ENCODE peak calls at places on chromosome 14, in six cellular contexts. I, M, G, X, U and Z are unnamed samples.

GRCh38 chr14:103732868-103733626 is 17.4 kb downstream of the ZFYVE21 start:
- DNase-seq in I (no peak), M (no peak), G (no peak), X (no peak), U (no peak), Z (no peak)

GRCh38 chr14:61034416-61035100 is 53.5 kb downstream of the SLC38A6 start:
- DNase-seq in I (no peak), M (peak), G (no peak), X (no peak), U (no peak), Z (peak)

GRCh38 chr14:31024577-31025334 is 693 bp upstream of the AP4S1 start:
- DNase-seq in I (no peak), M (peak), G (no peak), X (no peak), U (no peak), Z (peak)

GRCh38 chr14:104393199-104393897 is 186.2 kb upstream of the C14orf180 start:
- DNase-seq in I (no peak), M (no peak), G (no peak), X (no peak), U (no peak), Z (no peak)

GRCh38 chr14:35254736-35255135 is 37.4 kb upstream of the PSMA6 start:
- DNase-seq in I (no peak), M (peak), G (no peak), X (no peak), U (peak), Z (no peak)

GRCh38 chr14:92540472-92541048 is 27.0 kb downstream of the RIN3 start:
- DNase-seq in I (no peak), M (peak), G (no peak), X (peak), U (peak), Z (peak)

GRCh38 chr14:61710853-61711817 is 15.8 kb downstream of the HIF1A start:
- DNase-seq in I (peak), M (peak), G (no peak), X (no peak), U (no peak), Z (peak)

GRCh38 chr14:30638926-30639325 is 16.8 kb downstream of the SCFD1 start:
- DNase-seq in I (no peak), M (no peak), G (no peak), X (no peak), U (no peak), Z (no peak)

GRCh38 chr14:89227490-89227834 is 189.6 kb downstream of the FOXN3 start:
- DNase-seq in I (no peak), M (no peak), G (no peak), X (no peak), U (no peak), Z (no peak)

GRCh38 chr14:50740858-50741257 is 72.8 kb upstream of the SAV1 start:
- DNase-seq in I (no peak), M (no peak), G (no peak), X (no peak), U (no peak), Z (no peak)

GRCh38 chr14:99378782-99379214 is 101.9 kb downstream of the SETD3 start:
- DNase-seq in I (peak), M (peak), G (no peak), X (no peak), U (no peak), Z (peak)

GRCh38 chr14:35897616-35898111 is 71.5 kb downstream of the BRMS1L start:
- DNase-seq in I (peak), M (no peak), G (no peak), X (peak), U (no peak), Z (peak)

GRCh38 chr14:95290769-95291440 is 28.8 kb downstream of the CLMN start:
- DNase-seq in I (peak), M (peak), G (no peak), X (peak), U (no peak), Z (peak)

GRCh38 chr14:22380511-22381455 is 208.2 kb downstream of the DAD1 start:
- DNase-seq in I (no peak), M (peak), G (no peak), X (no peak), U (no peak), Z (peak)

GRCh38 chr14:101774006-101774755 is 12.7 kb downstream of the PPP2R5C start:
- DNase-seq in I (no peak), M (no peak), G (no peak), X (no peak), U (peak), Z (no peak)

GRCh38 chr14:26528415-26529182 is 69.2 kb downstream of the NOVA1 start:
- DNase-seq in I (no peak), M (no peak), G (no peak), X (peak), U (no peak), Z (no peak)

GRCh38 chr14:90692061-90692460 is 124.2 kb downstream of the TTC7B start:
- DNase-seq in I (no peak), M (no peak), G (no peak), X (no peak), U (no peak), Z (no peak)

GRCh38 chr14:57403521-57403864 is 13.1 kb downstream of the NAA30 start:
- DNase-seq in I (no peak), M (no peak), G (no peak), X (no peak), U (no peak), Z (no peak)

GRCh38 chr14:106417224-106418049 is 891.1 kb downstream of the TMEM121 start:
- DNase-seq in I (peak), M (no peak), G (peak), X (peak), U (peak), Z (no peak)

GRCh38 chr14:23436327-23437141 is 1.1 kb upstream of the MYH7 start:
- DNase-seq in I (no peak), M (no peak), G (no peak), X (no peak), U (no peak), Z (no peak)

GRCh38 chr14:57295261-57295660 is 26.5 kb downstream of the AP5M1 start:
- DNase-seq in I (no peak), M (no peak), G (no peak), X (no peak), U (no peak), Z (peak)

GRCh38 chr14:96221841-96222240 is 17.2 kb downstream of the BDKRB2 start:
- DNase-seq in I (no peak), M (no peak), G (no peak), X (no peak), U (no peak), Z (no peak)

GRCh38 chr14:35949933-35950332 is 123.8 kb downstream of the BRMS1L start:
- DNase-seq in I (peak), M (no peak), G (no peak), X (no peak), U (no peak), Z (peak)

GRCh38 chr14:33839193-33840076 is 111.4 kb downstream of the EGLN3 start:
- DNase-seq in I (peak), M (peak), G (peak), X (no peak), U (peak), Z (peak)

GRCh38 chr14:66636240-66636639 is 128.3 kb downstream of the GPHN start:
- DNase-seq in I (no peak), M (no peak), G (no peak), X (no peak), U (no peak), Z (no peak)

GRCh38 chr14:32201816-32202467 is at the start of gene RNU6-7:
- DNase-seq in I (no peak), M (peak), G (peak), X (no peak), U (peak), Z (no peak)

GRCh38 chr14:58749066-58749669 is 111.4 kb downstream of the DACT1 start:
- DNase-seq in I (peak), M (peak), G (no peak), X (peak), U (peak), Z (peak)

GRCh38 chr14:90624732-90625444 is 191.3 kb downstream of the TTC7B start:
- DNase-seq in I (no peak), M (peak), G (no peak), X (no peak), U (no peak), Z (no peak)

GRCh38 chr14:65864549-65864948 is 452.0 kb downstream of the FUT8 start:
- DNase-seq in I (no peak), M (no peak), G (no peak), X (no peak), U (no peak), Z (no peak)

GRCh38 chr14:24179961-24180726 is 8.3 kb downstream of the REC8 start:
- DNase-seq in I (no peak), M (peak), G (no peak), X (no peak), U (no peak), Z (peak)

GRCh38 chr14:74580275-74580672 is 31.8 kb downstream of the LTBP2 start:
- DNase-seq in I (no peak), M (no peak), G (no peak), X (no peak), U (no peak), Z (no peak)

GRCh38 chr14:71932229-71932951 is at the start of gene RGS6:
- DNase-seq in I (no peak), M (peak), G (peak), X (no peak), U (peak), Z (peak)

GRCh38 chr14:71970272-71970671 is 38.0 kb downstream of the RGS6 start:
- DNase-seq in I (no peak), M (no peak), G (no peak), X (no peak), U (no peak), Z (no peak)

GRCh38 chr14:68253878-68254528 is 434.4 kb downstream of the RAD51B start:
- DNase-seq in I (no peak), M (no peak), G (no peak), X (no peak), U (no peak), Z (no peak)

GRCh38 chr14:32711103-32711680 is 227.5 kb upstream of the NPAS3 start:
- DNase-seq in I (peak), M (peak), G (no peak), X (no peak), U (no peak), Z (peak)

GRCh38 chr14:96090441-96091148 is 51.4 kb downstream of the C14orf132 start:
- DNase-seq in I (no peak), M (no peak), G (no peak), X (peak), U (no peak), Z (no peak)

GRCh38 chr14:103594265-103594664 is 31.5 kb downstream of the COA8 start:
- DNase-seq in I (no peak), M (peak), G (no peak), X (no peak), U (no peak), Z (peak)